ENCODE peak calls at places on chromosomes 6 and 20, in seven cellular contexts. E is GM12878, I is HepG2, B is transverse colon, A is stomach, X is upper lobe of left lung, Y is suprapubic skin. F is an unnamed sample.

GRCh38 chr6:81727876-81728517 is 24.5 kb downstream of the TENT5A start:
- DNase-seq in E (peak; percentile 20), I (no peak), B (no peak), A (peak; percentile 70), X (no peak), Y (no peak), F (no peak)

GRCh38 chr20:38536310-38536709 is 44.7 kb upstream of the ADIG start:
- DNase-seq in E (no peak), I (no peak), B (no peak), A (no peak), X (no peak), Y (no peak), F (no peak)

GRCh38 chr6:157685596-157686280 is 137.3 kb upstream of the SNX9 start:
- DNase-seq in E (no peak), I (no peak), B (no peak), A (no peak), X (no peak), Y (no peak), F (no peak)

GRCh38 chr6:906920-907319 is 214.0 kb upstream of the EXOC2 start:
- DNase-seq in E (no peak), I (no peak), B (no peak), A (no peak), X (no peak), Y (no peak), F (no peak)

GRCh38 chr20:64053841-64054661 is 4.6 kb upstream of the SOX18 start:
- DNase-seq in E (no peak), I (peak; percentile 94), B (no peak), A (no peak), X (peak; percentile 50), Y (no peak), F (no peak)

GRCh38 chr6:27138837-27139752 is 108.4 kb upstream of the PRSS16 start:
- DNase-seq in E (peak; percentile 95), I (no peak), B (peak; percentile 80), A (peak; percentile 55), X (peak; percentile 51), Y (no peak), F (peak; percentile 69)

GRCh38 chr6:1739680-1740079 is 130.0 kb downstream of the FOXC1 start:
- DNase-seq in E (peak; percentile 92), I (no peak), B (no peak), A (no peak), X (no peak), Y (no peak), F (no peak)

GRCh38 chr6:56827908-56828649 is 126.8 kb upstream of the BEND6 start:
- DNase-seq in E (no peak), I (no peak), B (no peak), A (no peak), X (no peak), Y (no peak), F (no peak)

GRCh38 chr6:69917834-69918233 is 51.5 kb downstream of the COL19A1 start:
- DNase-seq in E (peak; percentile 20), I (no peak), B (no peak), A (no peak), X (no peak), Y (no peak), F (no peak)

GRCh38 chr20:40757087-40757486 is 68.1 kb upstream of the MAFB start:
- DNase-seq in E (peak; percentile 13), I (no peak), B (no peak), A (no peak), X (no peak), Y (no peak), F (no peak)

GRCh38 chr20:63778034-63778752 is 38.6 kb downstream of the SLC2A4RG start:
- DNase-seq in E (no peak), I (no peak), B (no peak), A (no peak), X (no peak), Y (no peak), F (no peak)

GRCh38 chr20:48189177-48189576 is 403.9 kb upstream of the SULF2 start:
- DNase-seq in E (peak; percentile 2), I (peak; percentile 63), B (no peak), A (no peak), X (no peak), Y (no peak), F (no peak)

GRCh38 chr6:16136086-16136485 is 7.2 kb downstream of the MYLIP start:
- DNase-seq in E (no peak), I (no peak), B (no peak), A (no peak), X (no peak), Y (no peak), F (no peak)

GRCh38 chr6:148577687-148578488 is 168.9 kb upstream of the UST start:
- DNase-seq in E (no peak), I (peak; percentile 66), B (peak; percentile 64), A (peak; percentile 68), X (peak; percentile 86), Y (no peak), F (peak; percentile 92)

GRCh38 chr20:48238781-48239180 is 453.5 kb upstream of the SULF2 start:
- DNase-seq in E (no peak), I (no peak), B (no peak), A (no peak), X (no peak), Y (no peak), F (peak; percentile 29)

GRCh38 chr6:54718541-54719023 is 128.0 kb upstream of the FAM83B start:
- DNase-seq in E (no peak), I (no peak), B (peak; percentile 47), A (no peak), X (no peak), Y (no peak), F (no peak)

GRCh38 chr6:167141667-167142432 is 15.9 kb downstream of the GPR31 start:
- DNase-seq in E (no peak), I (peak; percentile 58), B (peak; percentile 71), A (peak; percentile 65), X (peak; percentile 46), Y (no peak), F (no peak)

GRCh38 chr6:161169690-161170089 is 104.2 kb downstream of the AGPAT4 start:
- DNase-seq in E (no peak), I (no peak), B (no peak), A (peak; percentile 40), X (no peak), Y (peak; percentile 73), F (peak; percentile 84)

GRCh38 chr6:17886891-17887290 is 100.5 kb downstream of the KIF13A start:
- DNase-seq in E (no peak), I (no peak), B (no peak), A (no peak), X (no peak), Y (no peak), F (no peak)

DNA sequence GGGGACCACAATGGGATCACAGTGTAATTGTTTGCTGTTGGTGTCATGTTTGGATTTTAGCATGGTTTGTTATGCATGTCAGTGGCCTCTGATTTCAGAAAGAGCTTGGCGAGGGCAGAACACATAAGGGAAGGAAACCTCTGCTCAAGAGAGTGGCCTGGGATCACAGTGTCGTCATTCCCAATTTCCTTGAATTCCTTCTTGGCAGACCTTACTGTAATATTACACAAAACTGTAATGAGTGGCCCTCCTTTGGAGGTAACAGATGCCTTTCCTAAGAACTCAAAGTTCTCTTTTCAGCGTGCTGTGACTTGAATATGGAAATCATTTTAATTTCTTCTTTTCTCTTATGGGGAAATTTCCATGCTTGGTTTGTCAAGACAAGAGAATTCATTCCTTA is 46.9 kb downstream of the JAG1 start:
- DNase-seq in E (no peak), I (no peak), B (no peak), A (no peak), X (no peak), Y (no peak), F (no peak)
- TF ChIP-seq EP300 in E (no peak), I (no peak), B (no peak), A (no peak), X (no peak), Y (no peak), F (no peak)

DNA sequence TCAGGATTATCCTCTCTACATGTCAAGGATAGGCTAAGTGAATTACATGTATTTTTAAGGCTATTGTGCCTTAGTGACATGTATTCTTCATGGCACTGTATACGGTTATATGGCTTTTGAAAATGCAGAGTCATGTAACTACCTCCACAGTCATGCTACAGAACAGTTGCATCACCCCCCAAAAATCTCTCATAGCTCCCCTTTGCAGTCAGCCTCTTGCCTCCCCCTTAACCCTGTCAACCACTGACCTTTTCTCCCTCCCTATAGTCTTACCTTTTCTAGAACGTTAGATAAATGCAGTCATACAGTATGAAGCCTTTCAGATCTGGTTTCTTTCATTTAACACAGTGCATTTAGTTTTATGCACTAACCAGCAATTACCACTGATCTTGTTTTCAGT is 10.3 kb upstream of the RNF24 start:
- DNase-seq in E (no peak), I (no peak), B (no peak), A (no peak), X (no peak), Y (no peak), F (no peak)
- H3K27ac ChIP-seq in E (no peak overlapping the region), I (no peak overlapping the region), B (no peak overlapping the region), A (no peak overlapping the region), X (no peak overlapping the region), Y (no peak overlapping the region), F (no peak overlapping the region)

DNA sequence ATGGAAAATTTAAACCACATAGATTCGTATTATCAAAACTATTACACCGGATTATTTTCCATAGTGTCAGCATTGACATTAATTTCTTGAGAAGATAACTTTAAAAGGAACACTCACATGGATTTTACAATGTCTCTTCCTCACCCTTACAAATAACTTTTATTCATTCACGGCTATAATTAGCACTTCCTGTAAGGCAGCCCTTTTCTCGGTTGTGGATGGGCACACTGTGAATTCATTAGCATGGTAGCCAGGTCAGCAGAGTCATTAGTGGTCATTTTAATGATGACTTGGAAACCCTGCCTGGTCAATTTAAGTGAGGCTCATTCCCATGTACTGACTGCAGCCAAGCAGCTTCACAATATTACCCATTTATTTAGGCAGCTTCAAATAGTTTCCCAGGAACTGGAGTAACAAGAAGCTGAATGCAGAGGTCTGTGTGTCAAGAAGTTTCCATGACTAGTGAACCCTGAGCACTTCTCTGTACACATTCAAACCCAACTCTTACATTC is 248.9 kb downstream of the KHDC1L start:
- DNase-seq in E (no peak), I (no peak), B (no peak), A (no peak), X (no peak), Y (no peak), F (no peak)
- TF ChIP-seq EP300 in E (no peak), I (no peak), B (no peak), A (no peak), X (no peak), Y (no peak), F (no peak)

GRCh38 chr6:154791561-154792317 is 58.5 kb downstream of the SCAF8 start:
- DNase-seq in E (no peak), I (no peak), B (no peak), A (no peak), X (no peak), Y (no peak), F (no peak)
- H3K27ac ChIP-seq in E (no peak overlapping the region), I (no peak overlapping the region), B (no peak overlapping the region), A (no peak overlapping the region), X (no peak overlapping the region), Y (no peak overlapping the region), F (no peak overlapping the region)